ENCODE peak calls at places on chromosome 20, in five cellular contexts. S is OCI-LY7, O is GM23248, U is hepatocyte, E is GM23338. B is an unnamed sample. For H3K9me2 and H3K36me3, the result is how much of the 10 kb centered on the place peaks cover.

GRCh38 chr20:25317351-25318075 is 69.6 kb downstream of the PYGB start:
- DNase-seq in S (no peak), O (no peak), U (no peak), E (no peak), B (no peak)

GRCh38 chr20:43092689-43093088 is 97.0 kb downstream of the PTPRT start:
- DNase-seq in S (no peak), O (no peak), U (no peak), E (no peak), B (no peak)

GRCh38 chr20:719816-720215 is 44.2 kb upstream of the SCRT2 start:
- DNase-seq in S (no peak), O (no peak), U (no peak), E (no peak), B (no peak)

GRCh38 chr20:53950031-53950430 is 120.4 kb downstream of the BCAS1 start:
- DNase-seq in S (no peak), O (peak), U (no peak), E (no peak), B (no peak)

GRCh38 chr20:50645253-50646068 is 45.9 kb downstream of the RIPOR3 start:
- DNase-seq in S (no peak), O (peak), U (peak), E (peak), B (no peak)

GRCh38 chr20:22566876-22567658 is 17.3 kb downstream of the FOXA2 start:
- DNase-seq in S (no peak), O (no peak), U (no peak), E (no peak), B (no peak)

GRCh38 chr20:25025091-25025861 is 32.7 kb downstream of the ACSS1 start:
- DNase-seq in S (no peak), O (no peak), U (no peak), E (no peak), B (no peak)

GRCh38 chr20:5919634-5920544 is 30.4 kb downstream of the TRMT6 start:
- DNase-seq in S (no peak), O (no peak), U (no peak), E (no peak), B (no peak)

GRCh38 chr20:63552481-63553249 is 1.3 kb upstream of the FNDC11 start:
- DNase-seq in S (peak), O (no peak), U (no peak), E (peak), B (no peak)

GRCh38 chr20:37401930-37402675 is 56.2 kb downstream of the SRC start:
- DNase-seq in S (no peak), O (no peak), U (no peak), E (no peak), B (no peak)

GRCh38 chr20:11350126-11351005 is 567.3 kb upstream of the BTBD3 start:
- DNase-seq in S (no peak), O (peak), U (peak), E (no peak), B (no peak)

GRCh38 chr20:53738945-53739798 is 145.5 kb upstream of the ZNF217 start:
- DNase-seq in S (peak), O (peak), U (peak), E (no peak), B (peak)

GRCh38 chr20:13231031-13231752 is 10.1 kb downstream of the ISM1 start:
- DNase-seq in S (no peak), O (peak), U (no peak), E (peak), B (no peak)

GRCh38 chr20:641516-641913 is 11.5 kb downstream of the SRXN1 start:
- DNase-seq in S (no peak), O (peak), U (no peak), E (no peak), B (no peak)

GRCh38 chr20:32907886-32908285 is 49.2 kb downstream of the EFCAB8 start:
- DNase-seq in S (no peak), O (no peak), U (no peak), E (no peak), B (no peak)

GRCh38 chr20:18831830-18832229 is 18.2 kb downstream of the SCP2D1 start:
- DNase-seq in S (no peak), O (peak), U (peak), E (no peak), B (no peak)

GRCh38 chr20:26209171-26209941 is 512.7 kb upstream of the ZNF337 start:
- DNase-seq in S (no peak), O (peak), U (peak), E (peak), B (no peak)

GRCh38 chr20:37364013-37364926 is 18.3 kb downstream of the SRC start:
- DNase-seq in S (no peak), O (no peak), U (no peak), E (no peak), B (no peak)

GRCh38 chr20:44936510-44936909 is 23.7 kb downstream of the TOMM34 start:
- DNase-seq in S (no peak), O (no peak), U (no peak), E (no peak), B (no peak)

GRCh38 chr20:11445891-11446290 is 471.8 kb upstream of the BTBD3 start:
- DNase-seq in S (no peak), O (peak), U (no peak), E (no peak), B (no peak)

GRCh38 chr20:18571578-18571977 is 4.3 kb downstream of the SMIM26 start:
- DNase-seq in S (peak), O (no peak), U (no peak), E (no peak), B (no peak)

GRCh38 chr20:13312300-13312699 is 91.2 kb downstream of the ISM1 start:
- DNase-seq in S (no peak), O (peak), U (no peak), E (no peak), B (no peak)

GRCh38 chr20:22216984-22217383 is 367.4 kb downstream of the FOXA2 start:
- DNase-seq in S (no peak), O (no peak), U (no peak), E (no peak), B (no peak)

GRCh38 chr20:63567382-63568169 is 6.5 kb downstream of the HELZ2 start:
- DNase-seq in S (peak), O (no peak), U (no peak), E (no peak), B (peak)

DNA sequence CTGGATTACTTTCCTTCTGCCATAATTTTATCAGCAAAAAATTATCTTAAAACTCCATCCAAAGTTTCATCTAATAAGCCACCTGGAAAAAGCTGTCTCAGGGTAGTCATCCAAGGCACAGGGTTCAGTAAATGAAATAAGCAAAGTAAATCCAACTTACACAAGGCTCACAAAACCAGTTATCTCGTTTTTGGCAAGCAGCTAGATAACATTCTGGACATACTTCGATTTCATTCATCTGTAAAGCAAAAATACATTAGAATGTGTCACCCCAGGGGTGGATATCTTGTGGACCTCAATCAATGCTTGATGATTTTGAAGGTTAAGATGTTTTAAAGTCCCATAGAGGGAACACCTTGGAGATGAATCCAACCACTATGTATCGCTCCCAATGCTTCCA is 73.1 kb downstream of the ZMYND8 start:
- DNase-seq in S (no peak), O (no peak), U (no peak), E (no peak), B (no peak)
- H3K9me2 ChIP-seq in S (under half), O (under half), U (under half), E (under half), B (under half)

GRCh38 chr20:59861389-59861788 is 72.0 kb downstream of the SYCP2 start:
- DNase-seq in S (no peak), O (no peak), U (no peak), E (no peak), B (no peak)
- H3K36me3 ChIP-seq in S (under half), O (under half), U (under half), E (under half), B (under half)

GRCh38 chr20:20333866-20334265 is 34.0 kb upstream of the INSM1 start:
- DNase-seq in S (peak), O (no peak), U (no peak), E (no peak), B (peak)
- H3K9me2 ChIP-seq in S (under half), O (under half), U (under half), E (under half), B (under half)

DNA sequence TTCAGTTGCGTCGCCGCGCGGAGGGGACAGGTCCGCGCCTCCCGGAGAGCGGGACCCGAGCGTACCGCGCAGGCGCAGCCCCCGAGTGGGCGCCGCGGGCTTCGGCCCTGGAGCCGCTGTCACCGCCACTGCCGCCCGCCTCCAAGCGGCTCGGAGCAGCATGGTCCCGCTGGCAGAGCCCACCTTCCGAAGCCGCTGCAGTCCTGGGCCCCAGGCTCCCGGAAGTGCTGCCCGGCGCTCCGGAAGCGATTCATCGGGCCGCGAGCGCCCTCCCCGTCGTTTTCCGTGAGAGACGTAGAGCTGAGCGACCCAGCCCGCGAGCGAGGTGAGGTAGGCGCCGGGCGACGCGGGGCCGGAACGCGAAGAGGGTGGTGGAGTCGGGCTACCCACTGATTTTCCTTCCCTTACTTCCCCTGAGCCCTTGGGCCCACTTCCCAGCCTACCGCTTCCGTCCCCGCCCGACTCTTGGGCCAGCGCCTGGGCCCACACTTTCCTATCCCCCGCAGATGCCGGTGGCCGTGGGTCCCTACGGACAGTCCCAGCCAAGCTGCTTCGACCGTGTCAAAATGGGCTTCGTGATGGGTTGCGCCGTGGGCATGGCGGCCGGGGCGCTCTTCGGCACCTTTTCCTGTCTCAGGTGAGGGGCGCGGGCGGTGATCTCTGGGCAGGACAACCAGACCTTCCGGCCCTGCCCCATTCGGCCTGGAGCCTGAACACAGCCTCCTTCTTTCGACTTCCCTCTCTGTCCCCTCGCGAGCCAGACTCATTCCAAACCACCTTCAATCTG is at the start of the genes NFS1 and ROMO1:
- DNase-seq in S (peak), O (peak), U (peak), E (peak), B (peak)
- H3K36me3 ChIP-seq in S (half or more), O (under half), U (under half), E (under half), B (under half)

DNA sequence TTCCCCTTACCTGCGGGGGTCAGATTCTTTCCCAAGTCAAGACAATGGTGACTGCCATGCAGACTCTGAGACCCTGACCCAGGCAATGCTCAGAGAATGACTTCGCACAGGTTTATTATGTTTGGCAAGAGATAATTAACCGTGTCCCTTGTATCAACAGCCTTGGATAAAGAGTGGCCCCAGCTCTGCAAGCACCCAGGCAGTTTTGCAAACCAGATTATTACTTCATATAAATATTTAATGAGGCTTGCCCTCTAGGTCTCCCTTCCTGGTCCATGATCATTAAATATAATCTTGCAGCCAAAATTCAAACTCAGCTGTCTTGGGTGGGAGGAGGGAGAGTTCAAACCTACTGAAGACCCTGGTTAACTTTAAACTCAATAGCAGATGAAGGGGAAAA is 156.5 kb downstream of the ANKRD60 start:
- DNase-seq in S (no peak), O (no peak), U (no peak), E (no peak), B (no peak)
- H3K9me2 ChIP-seq in S (under half), O (under half), U (under half), E (under half), B (under half)

GRCh38 chr20:20002101-20002998 is 14.8 kb upstream of the NAA20 start:
- DNase-seq in S (no peak), O (no peak), U (no peak), E (no peak), B (no peak)
- H3K36me3 ChIP-seq in S (under half), O (under half), U (under half), E (under half), B (under half)

GRCh38 chr20:7656662-7657061 is 283.6 kb downstream of the HAO1 start:
- DNase-seq in S (no peak), O (no peak), U (no peak), E (peak), B (no peak)

GRCh38 chr20:7660165-7660564 is 280.1 kb downstream of the HAO1 start:
- DNase-seq in S (no peak), O (no peak), U (no peak), E (peak), B (no peak)

GRCh38 chr20:7654231-7654630 is 286.0 kb downstream of the HAO1 start:
- DNase-seq in S (no peak), O (no peak), U (no peak), E (no peak), B (no peak)

DNA sequence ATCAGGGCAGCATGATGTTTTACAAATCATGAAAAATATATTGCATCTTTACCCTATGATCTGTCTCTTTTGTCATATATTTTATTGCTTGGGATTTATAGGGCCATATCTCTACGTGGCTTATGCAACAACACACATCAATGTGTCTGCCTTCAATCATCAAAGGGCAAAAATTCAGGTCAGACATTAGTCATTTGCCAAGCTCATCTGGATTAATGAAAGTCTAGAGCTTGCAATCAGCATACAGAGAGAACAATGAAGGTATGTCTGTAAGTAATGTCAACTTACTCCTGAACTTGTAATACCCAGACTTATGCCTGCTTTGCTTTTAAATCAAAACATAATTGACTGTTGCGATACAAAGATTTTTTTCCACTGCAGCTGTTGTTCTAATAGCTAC is 282.7 kb downstream of the HAO1 start:
- DNase-seq in S (no peak), O (no peak), U (no peak), E (no peak), B (no peak)
- H3K9me2 ChIP-seq in S (under half), O (under half), U (under half), E (under half), B (under half)